ENCODE peak calls at places on chromosomes 6 and 20, in seven cellular contexts. A is adipocyte; M is right atrium auricular region; G is aorta; B is IMR-90; I is CD4-positive, CD25-positive, alpha-beta regulatory T cell; H is A549. V is an unnamed sample. For H3K9me3, the result is how much of the 10 kb centered on the place peaks cover.

GRCh38 chr6:6315660-6316059 is 4.8 kb downstream of the F13A1 start:
- DNase-seq in I (peak), A (peak), M (no peak), B (peak), H (peak), G (no peak), V (peak)

GRCh38 chr6:151808331-151809241 is 1.1 kb downstream of the ESR1 start:
- DNase-seq in I (no peak), M (no peak), A (peak), B (no peak), H (no peak), G (peak), V (no peak)

GRCh38 chr6:18185624-18186023 is 30.4 kb downstream of the KDM1B start:
- DNase-seq in B (no peak), A (no peak), M (no peak), G (no peak), H (no peak), I (no peak), V (no peak)

GRCh38 chr6:15622045-15622750 is 40.6 kb downstream of the DTNBP1 start:
- DNase-seq in H (no peak), I (no peak), M (no peak), B (peak), G (no peak), A (no peak), V (no peak)

GRCh38 chr6:7899889-7900213 is 10.7 kb downstream of the TXNDC5 start:
- DNase-seq in A (no peak), H (no peak), G (no peak), B (no peak), I (no peak), M (no peak), V (no peak)

GRCh38 chr6:25012657-25013056 is 76.9 kb upstream of the RIPOR2 start:
- DNase-seq in G (no peak), B (peak), H (no peak), M (no peak), I (no peak), A (peak), V (no peak)

GRCh38 chr20:31849306-31849930 is 4.0 kb upstream of the FOXS1 start:
- DNase-seq in H (no peak), I (no peak), B (no peak), G (no peak), A (no peak), M (no peak), V (no peak)

GRCh38 chr6:142915129-142915697 is 29.8 kb downstream of the HIVEP2 start:
- DNase-seq in B (no peak), M (no peak), I (no peak), G (no peak), H (no peak), A (peak), V (peak)

DNA sequence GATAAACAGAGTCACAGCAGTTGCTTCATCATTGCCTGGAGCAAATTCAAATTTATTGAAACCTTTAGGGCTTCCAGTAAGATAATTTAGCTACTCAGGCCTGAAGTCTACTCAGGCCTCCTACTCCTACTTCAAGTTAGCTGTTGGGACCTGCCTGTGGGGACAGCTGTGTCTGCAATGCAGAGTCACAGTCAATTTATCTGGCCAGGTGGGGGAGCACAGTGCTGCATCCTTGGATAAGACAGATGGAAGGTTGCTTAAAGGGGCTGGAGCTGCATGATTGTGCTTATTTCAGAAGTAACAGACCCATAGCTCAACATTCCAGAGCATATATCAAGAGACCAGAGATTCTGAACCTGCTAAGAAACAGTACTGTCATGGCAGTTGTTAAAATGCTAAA is 932.1 kb downstream of the QKI start:
- DNase-seq in B (no peak), H (no peak), G (no peak), M (no peak), A (no peak), I (no peak), V (no peak)
- H3K9me3 ChIP-seq in B (under half), H (under half), G (under half), M (under half), A (under half), I (under half), V (under half)

GRCh38 chr6:159389695-159390094 is 220.5 kb downstream of the FNDC1 start:
- DNase-seq in G (no peak), M (no peak), H (no peak), I (no peak), B (no peak), A (no peak), V (no peak)
- H3K9me3 ChIP-seq in G (under half), M (under half), H (under half), I (under half), B (under half), A (under half), V (under half)

GRCh38 chr6:135295085-135295484 is 114.0 kb downstream of the MYB start:
- DNase-seq in B (no peak), H (no peak), M (no peak), I (no peak), G (no peak), A (no peak), V (no peak)
- H3K9me3 ChIP-seq in B (under half), H (under half), M (under half), I (under half), G (under half), A (under half), V (under half)

DNA sequence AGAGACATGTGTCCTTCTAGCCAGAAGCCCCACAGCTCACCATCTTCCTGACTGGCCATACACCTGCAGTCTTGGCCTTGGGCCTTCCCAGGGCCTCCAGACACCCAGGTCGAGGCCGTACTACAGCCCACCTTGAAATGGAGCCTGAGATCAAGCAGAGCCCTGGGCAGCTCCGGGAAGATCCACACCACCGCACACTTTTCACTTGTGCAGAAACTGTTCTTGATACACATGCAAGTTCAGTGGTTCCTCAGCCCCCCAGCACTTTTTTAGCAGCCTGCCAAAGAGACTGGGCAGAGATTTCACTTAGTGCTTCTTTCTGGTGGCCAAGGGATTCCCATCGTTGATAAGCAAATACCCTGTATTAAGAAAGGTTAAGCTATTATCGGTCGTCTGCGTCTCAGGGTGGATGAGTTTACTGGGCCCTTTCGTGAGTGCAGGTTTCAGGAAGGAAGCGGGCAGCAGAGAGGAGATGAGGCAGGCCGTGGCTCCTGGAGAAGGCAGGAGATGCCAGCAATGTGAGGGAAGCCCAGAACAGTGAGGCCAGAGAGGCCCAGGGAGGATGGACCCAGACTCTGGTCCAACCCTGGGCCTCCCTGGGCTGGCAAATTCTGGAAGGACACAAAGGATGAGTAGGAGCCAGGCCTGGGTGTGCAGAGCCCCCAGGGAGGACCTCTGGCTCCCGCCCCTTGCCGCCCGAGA is 11.3 kb downstream of the TFEB start:
- DNase-seq in I (no peak), M (no peak), G (no peak), H (no peak), A (no peak), B (no peak), V (no peak)
- H3K9me3 ChIP-seq in I (under half), M (under half), G (under half), H (under half), A (under half), B (under half), V (under half)

GRCh38 chr6:67881706-67882065 is 753.4 kb upstream of the ADGRB3 start:
- DNase-seq in G (no peak), B (no peak), H (no peak), I (no peak), A (no peak), M (no peak), V (no peak)
- H3K9me3 ChIP-seq in G (under half), B (under half), H (under half), I (under half), A (under half), M (under half), V (under half)

GRCh38 chr20:3693376-3693775 is 11.6 kb upstream of the ADAM33 start:
- DNase-seq in I (no peak), H (no peak), B (no peak), M (no peak), A (no peak), G (no peak), V (no peak)

GRCh38 chr20:3692706-3693294 is 11.0 kb upstream of the ADAM33 start:
- DNase-seq in A (no peak), B (no peak), I (no peak), G (no peak), M (no peak), H (no peak), V (no peak)

GRCh38 chr20:3690413-3690812 is 8.6 kb upstream of the ADAM33 start:
- DNase-seq in I (no peak), B (no peak), M (no peak), H (no peak), A (no peak), G (no peak), V (no peak)

GRCh38 chr20:3691306-3691705 is 9.5 kb upstream of the ADAM33 start:
- DNase-seq in B (no peak), I (no peak), M (no peak), A (no peak), H (no peak), G (no peak), V (no peak)

GRCh38 chr20:3691897-3692296 is 10.1 kb upstream of the ADAM33 start:
- DNase-seq in M (no peak), B (no peak), G (no peak), A (no peak), I (no peak), H (no peak), V (no peak)
- H3K9me3 ChIP-seq in M (under half), B (under half), G (under half), A (under half), I (under half), H (under half), V (under half)

DNA sequence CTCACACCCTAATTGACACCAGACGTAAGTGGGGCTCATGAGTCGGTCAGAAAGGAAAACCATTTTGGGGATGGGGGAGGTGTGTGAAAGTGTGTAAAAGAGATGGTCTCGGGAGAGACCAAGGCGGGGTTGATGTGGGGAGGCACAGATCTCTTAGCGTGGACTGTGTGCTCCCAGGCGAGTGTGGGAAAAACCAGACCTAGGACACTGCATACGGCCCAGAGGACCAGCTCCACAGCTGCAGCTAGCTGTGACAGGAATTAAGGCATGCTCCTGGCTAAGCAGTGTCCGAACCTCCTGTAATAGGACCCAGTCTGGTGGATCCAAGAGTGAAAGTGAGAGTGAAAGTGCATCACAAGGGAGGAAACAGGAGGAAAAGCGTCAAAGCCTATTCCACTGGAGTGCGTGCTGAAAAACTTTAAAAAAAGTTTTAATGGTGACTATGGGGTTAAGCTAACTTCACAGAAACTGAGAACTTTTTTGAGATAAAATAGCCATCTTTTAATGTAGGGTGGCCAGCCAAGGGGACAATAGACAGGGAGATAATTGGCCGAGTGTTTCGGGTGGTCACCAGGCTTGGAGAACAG is 9.6 kb downstream of the IL22RA2 start:
- DNase-seq in I (no peak), G (no peak), H (no peak), A (no peak), B (no peak), M (no peak), V (no peak)
- H3K9me3 ChIP-seq in I (under half), G (under half), H (under half), A (under half), B (under half), M (under half), V (under half)

GRCh38 chr20:1371830-1372539 is 20.9 kb downstream of the FKBP1A start:
- DNase-seq in G (no peak), M (no peak), H (no peak), B (no peak), I (no peak), A (no peak), V (no peak)
- H3K9me3 ChIP-seq in G (under half), M (under half), H (under half), B (under half), I (under half), A (under half), V (under half)

DNA sequence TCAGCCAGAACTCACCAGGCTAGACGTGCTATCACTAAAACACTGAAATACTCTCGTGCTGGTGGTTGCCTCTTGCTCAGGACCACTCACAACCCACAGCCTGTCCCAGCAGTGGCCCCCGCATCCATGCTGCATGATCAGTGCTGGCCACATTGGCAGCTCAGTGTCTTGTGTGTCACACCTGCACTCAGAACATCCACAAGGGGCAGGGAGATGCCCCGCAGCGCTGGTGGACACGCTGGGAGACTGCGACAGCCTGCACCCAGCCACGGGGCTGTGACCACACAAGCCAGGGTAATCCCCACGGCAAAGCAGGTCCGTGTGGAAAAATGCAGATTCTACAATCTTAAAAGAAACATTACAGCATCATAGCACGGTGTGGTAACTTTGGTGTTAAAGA is 23.9 kb upstream of the APMAP start:
- DNase-seq in G (peak), H (no peak), M (no peak), B (no peak), I (no peak), A (no peak), V (no peak)
- H3K9me3 ChIP-seq in G (under half), H (under half), M (under half), B (under half), I (under half), A (under half), V (under half)

GRCh38 chr20:44199877-44200276 is 10.7 kb downstream of the OSER1 start:
- DNase-seq in B (no peak), A (no peak), G (no peak), I (no peak), M (peak), H (no peak), V (no peak)
- H3K9me3 ChIP-seq in B (under half), A (under half), G (under half), I (under half), M (under half), H (under half), V (under half)